ENCODE peak calls at places on chromosomes 13 and 19, in six cellular contexts. L is choroid plexus epithelial cell; K is stimulated activated CD4-positive, alpha-beta T cell treated with anti-CD3 and anti-CD28 coated beads, Interleukin-4, amount 100 ng/mL, for 24 hours; I is activated effector memory CD4-positive, alpha-beta T cell treated with Interleukin-2 at 50 U/mL for 16 hours; W is stimulated activated naive CD4-positive, alpha-beta T cell; B is fibroblast of pulmonary artery. Y is an unnamed sample.

GRCh38 chr13:113935081-113935511 is 38.8 kb downstream of the C13orf46 start:
- DNase-seq in L (no peak), K (no peak), I (no peak), W (no peak), B (no peak), Y (no peak)

GRCh38 chr13:113511361-113511760 is 20.9 kb upstream of the DCUN1D2 start:
- DNase-seq in L (no peak), K (no peak), I (no peak), W (no peak), B (no peak), Y (no peak)

GRCh38 chr13:100789968-100790367 is 115.4 kb upstream of the TMTC4 start:
- DNase-seq in L (no peak), K (no peak), I (no peak), W (no peak), B (no peak), Y (no peak)

GRCh38 chr19:52640916-52641315 is 2.8 kb upstream of the ZNF83 start:
- DNase-seq in L (peak), K (no peak), I (no peak), W (no peak), B (no peak), Y (no peak)

GRCh38 chr13:97141564-97142005 is 80.5 kb upstream of the MBNL2 start:
- DNase-seq in L (peak), K (peak), I (no peak), W (no peak), B (peak), Y (peak)

GRCh38 chr13:76884167-76884566 is 2.0 kb downstream of the KCTD12 start:
- DNase-seq in L (peak), K (no peak), I (no peak), W (peak), B (peak), Y (peak)

GRCh38 chr19:38850976-38851621 is 1.3 kb upstream of the HNRNPL start:
- DNase-seq in L (peak), K (peak), I (no peak), W (peak), B (no peak), Y (no peak)

GRCh38 chr13:22193070-22193469 is 522.2 kb downstream of the FGF9 start:
- DNase-seq in L (no peak), K (no peak), I (no peak), W (no peak), B (no peak), Y (no peak)

GRCh38 chr19:56764296-56764695 is 76.2 kb downstream of the PEG3 start:
- DNase-seq in L (peak), K (no peak), I (no peak), W (no peak), B (no peak), Y (no peak)

GRCh38 chr13:76889254-76889653 is 3.0 kb upstream of the KCTD12 start:
- DNase-seq in L (no peak), K (no peak), I (no peak), W (no peak), B (no peak), Y (no peak)

GRCh38 chr19:8302357-8302691 is 5.8 kb downstream of the CD320 start:
- DNase-seq in L (peak), K (peak), I (no peak), W (no peak), B (no peak), Y (no peak)